ENCODE peak calls at places on chromosomes 11 and 22, in five cellular contexts. One of them, this sample, is unnamed.

GRCh38 chr22:45664136-45664646 is 7.4 kb upstream of the ATXN10 start:
- DNase-seq in SK-N-SH: no peak
- DNase-seq in HepG2: no peak
- DNase-seq in H1: no peak
- DNase-seq in HL-60: no peak
- DNase-seq in this sample: no peak

GRCh38 chr22:33605686-33606085 is 314.6 kb downstream of the LARGE1 start:
- DNase-seq in SK-N-SH: no peak
- DNase-seq in HepG2: no peak
- DNase-seq in H1: no peak
- DNase-seq in HL-60: no peak
- DNase-seq in this sample: no peak

GRCh38 chr22:42321908-42322561 is 51.6 kb upstream of the TCF20 start:
- DNase-seq in SK-N-SH: no peak
- DNase-seq in HepG2: no peak
- DNase-seq in H1: no peak
- DNase-seq in HL-60: no peak
- DNase-seq in this sample: no peak

GRCh38 chr11:2944953-2945756 is 15.9 kb upstream of the PHLDA2 start:
- DNase-seq in SK-N-SH: peak
- DNase-seq in HepG2: no peak
- DNase-seq in H1: peak
- DNase-seq in HL-60: no peak
- DNase-seq in this sample: no peak

GRCh38 chr11:64000026-64000739 is 13.9 kb downstream of the OTUB1 start:
- DNase-seq in SK-N-SH: peak
- DNase-seq in HepG2: no peak
- DNase-seq in H1: no peak
- DNase-seq in HL-60: peak
- DNase-seq in this sample: no peak

GRCh38 chr22:26589845-26590524 is at the start of gene TPST2:
- DNase-seq in SK-N-SH: peak
- DNase-seq in HepG2: peak
- DNase-seq in H1: no peak
- DNase-seq in HL-60: peak
- DNase-seq in this sample: peak

GRCh38 chr11:118581057-118581456 is 8.8 kb downstream of the ARCN1 start:
- DNase-seq in SK-N-SH: no peak
- DNase-seq in HepG2: no peak
- DNase-seq in H1: no peak
- DNase-seq in HL-60: no peak
- DNase-seq in this sample: no peak

GRCh38 chr11:101441747-101442146 is 142.1 kb downstream of the TRPC6 start:
- DNase-seq in SK-N-SH: no peak
- DNase-seq in HepG2: no peak
- DNase-seq in H1: no peak
- DNase-seq in HL-60: no peak
- DNase-seq in this sample: no peak

GRCh38 chr11:58513747-58514367 is 6.0 kb upstream of the OR5B21 start:
- DNase-seq in SK-N-SH: peak
- DNase-seq in HepG2: peak
- DNase-seq in H1: peak
- DNase-seq in HL-60: peak
- DNase-seq in this sample: peak

GRCh38 chr11:65279713-65280459 is 18.1 kb downstream of the POLA2 start:
- DNase-seq in SK-N-SH: no peak
- DNase-seq in HepG2: peak
- DNase-seq in H1: no peak
- DNase-seq in HL-60: no peak
- DNase-seq in this sample: no peak

DNA sequence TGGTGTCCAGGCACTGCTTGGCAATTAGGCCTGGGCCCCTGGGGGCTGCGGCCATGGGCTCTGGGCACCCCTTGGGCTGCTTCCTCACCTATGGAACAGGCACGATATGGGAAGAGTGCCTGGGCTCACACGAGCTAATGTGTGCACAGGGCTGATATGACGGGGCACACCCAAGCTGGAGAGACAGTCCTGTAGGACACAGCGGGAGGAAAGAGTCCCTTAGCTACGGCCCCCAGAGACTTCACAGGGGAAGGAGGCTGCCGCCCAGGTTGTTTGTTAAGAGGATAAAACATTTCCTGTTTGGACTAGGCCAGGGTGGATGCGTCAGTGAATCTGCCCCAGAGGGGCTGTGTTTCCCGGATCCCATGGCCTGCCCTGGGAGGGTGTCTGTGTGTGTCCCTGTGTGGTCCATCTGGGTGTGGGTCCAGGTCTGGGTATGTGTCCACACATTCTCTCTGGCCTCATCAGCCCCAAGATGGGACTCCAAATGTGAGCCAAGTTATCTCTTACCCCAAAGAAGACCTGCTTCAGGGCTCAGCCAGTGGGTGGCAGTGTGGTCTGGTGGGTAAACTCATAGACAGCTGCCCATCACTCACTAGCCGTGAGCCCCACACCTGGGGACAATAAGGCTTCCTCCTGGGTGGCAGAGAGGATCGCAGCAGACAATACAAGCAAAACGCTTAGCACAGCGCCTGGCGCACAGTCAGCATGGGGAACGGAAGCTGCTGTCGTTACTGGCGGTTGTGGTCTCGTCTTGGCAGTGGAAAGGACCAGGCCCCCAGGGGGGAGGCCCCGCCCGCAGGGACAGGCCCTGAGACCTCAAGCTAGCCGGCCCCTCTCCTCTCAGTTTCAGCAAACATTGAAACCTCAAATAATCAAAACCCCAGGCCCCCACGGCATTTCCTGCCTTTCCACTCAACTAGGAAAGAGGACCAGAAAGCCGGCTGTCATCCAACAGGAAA is 3.2 kb upstream of the EMID1 start:
- DNase-seq in SK-N-SH: peak
- DNase-seq in HepG2: peak
- DNase-seq in H1: no peak
- DNase-seq in HL-60: peak
- DNase-seq in this sample: peak
- TF ChIP-seq GABPA in SK-N-SH: no peak
- TF ChIP-seq GABPA in HepG2: no peak
- TF ChIP-seq GABPA in H1: no peak
- TF ChIP-seq GABPA in HL-60: no peak
- TF ChIP-seq GABPA in this sample: no peak

GRCh38 chr11:106076421-106076922 is 675 bp downstream of the KBTBD3 start:
- DNase-seq in SK-N-SH: no peak
- DNase-seq in HepG2: no peak
- DNase-seq in H1: no peak
- DNase-seq in HL-60: no peak
- DNase-seq in this sample: no peak
- TF ChIP-seq GABPA in SK-N-SH: peak
- TF ChIP-seq GABPA in HepG2: no peak
- TF ChIP-seq GABPA in H1: no peak
- TF ChIP-seq GABPA in HL-60: no peak
- TF ChIP-seq GABPA in this sample: no peak

GRCh38 chr11:72292106-72292790 is 48.3 kb upstream of the PHOX2A start:
- DNase-seq in SK-N-SH: peak
- DNase-seq in HepG2: no peak
- DNase-seq in H1: no peak
- DNase-seq in HL-60: no peak
- DNase-seq in this sample: no peak
- TF ChIP-seq GABPA in SK-N-SH: no peak
- TF ChIP-seq GABPA in HepG2: no peak
- TF ChIP-seq GABPA in H1: no peak
- TF ChIP-seq GABPA in HL-60: no peak
- TF ChIP-seq GABPA in this sample: no peak

DNA sequence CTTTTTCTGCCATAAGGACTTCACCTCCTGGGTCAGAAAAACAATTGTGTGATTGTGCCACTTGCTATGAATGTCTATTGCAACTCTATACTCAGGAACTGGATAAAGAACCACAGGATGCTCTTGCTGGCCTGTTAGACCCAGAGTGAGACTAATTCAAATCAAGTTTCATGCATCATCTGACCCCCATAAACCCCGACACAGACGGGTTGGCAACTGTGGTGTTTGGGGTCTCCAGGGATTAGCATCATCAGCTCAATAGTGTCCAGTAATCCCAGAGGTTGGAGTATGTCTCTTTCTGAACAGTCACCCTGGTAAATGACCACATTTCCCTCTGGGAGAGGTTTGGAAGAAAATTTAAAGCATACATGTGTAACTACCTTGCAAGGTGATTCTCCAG is 1097.4 kb downstream of the TBC1D22A start:
- DNase-seq in SK-N-SH: no peak
- DNase-seq in HepG2: no peak
- DNase-seq in H1: no peak
- DNase-seq in HL-60: no peak
- DNase-seq in this sample: no peak
- TF ChIP-seq GABPA in SK-N-SH: no peak
- TF ChIP-seq GABPA in HepG2: no peak
- TF ChIP-seq GABPA in H1: no peak
- TF ChIP-seq GABPA in HL-60: no peak
- TF ChIP-seq GABPA in this sample: no peak